ENCODE peak calls at places on chromosomes 6 and 20, in five cellular contexts. X is transverse colon, Z is IMR-90, P is ovary, S is heart left ventricle. E is an unnamed sample.

GRCh38 chr6:11122380-11122779 is 10.9 kb upstream of the ERVFRD-1 start:
- DNase-seq in X (no peak), P (no peak), Z (no peak), S (no peak), E (no peak)

GRCh38 chr20:44467289-44467883 is 8.3 kb upstream of the TTPAL start:
- DNase-seq in P (peak; percentile 58), S (no peak), X (no peak), Z (no peak), E (no peak)

GRCh38 chr6:128806274-128806673 is 76.7 kb upstream of the LAMA2 start:
- DNase-seq in P (no peak), X (no peak), Z (no peak), S (no peak), E (no peak)

GRCh38 chr6:136964368-136964767 is 42.3 kb downstream of the SLC35D3 start:
- DNase-seq in S (no peak), P (no peak), X (peak; percentile 86), Z (no peak), E (no peak)

GRCh38 chr20:44297721-44298120 is 13.3 kb downstream of the FITM2 start:
- DNase-seq in S (no peak), X (no peak), Z (no peak), P (no peak), E (no peak)

GRCh38 chr20:45041464-45042337 is 59.2 kb downstream of the KCNS1 start:
- DNase-seq in X (peak; percentile 14), P (no peak), S (no peak), Z (peak; percentile 65), E (no peak)

GRCh38 chr6:87393026-87393622 is 14.6 kb upstream of the CFAP206 start:
- DNase-seq in Z (peak; percentile 70), X (no peak), S (no peak), P (no peak), E (peak; percentile 11)

GRCh38 chr6:135703621-135704020 is 147.9 kb upstream of the PDE7B start:
- DNase-seq in P (no peak), X (no peak), S (no peak), Z (no peak), E (no peak)

GRCh38 chr6:16331328-16332174 is 93.2 kb downstream of the GMPR start:
- DNase-seq in S (peak; percentile 78), P (peak; percentile 62), Z (peak; percentile 77), X (peak; percentile 74), E (peak; percentile 71)

GRCh38 chr20:44695295-44696230 is 19.6 kb upstream of the CCN5 start:
- DNase-seq in X (no peak), P (no peak), S (no peak), Z (peak; percentile 85), E (no peak)

GRCh38 chr6:68776382-68776781 is 141.3 kb downstream of the ADGRB3 start:
- DNase-seq in Z (no peak), P (no peak), S (no peak), X (no peak), E (no peak)

GRCh38 chr6:163608060-163608752 is 193.7 kb downstream of the QKI start:
- DNase-seq in S (no peak), Z (no peak), P (no peak), X (no peak), E (no peak)

GRCh38 chr6:31844507-31844906 is 17.0 kb downstream of the HSPA1B start:
- DNase-seq in P (no peak), Z (no peak), S (no peak), X (no peak), E (no peak)

GRCh38 chr20:61608275-61609085 is 356.4 kb downstream of the CDH4 start:
- DNase-seq in S (peak; percentile 40), Z (peak; percentile 31), X (no peak), P (no peak), E (no peak)

GRCh38 chr6:84061174-84061573 is 27.6 kb downstream of the MRAP2 start:
- DNase-seq in X (no peak), Z (no peak), S (no peak), P (no peak), E (no peak)

GRCh38 chr6:116156405-116157326 is 30.7 kb upstream of the COL10A1 start:
- DNase-seq in P (no peak), S (no peak), X (no peak), Z (no peak), E (no peak)

GRCh38 chr20:34954905-34955231 is 738 bp downstream of the GSS start:
- DNase-seq in P (no peak), X (peak; percentile 37), Z (peak; percentile 42), S (peak; percentile 41), E (no peak)

GRCh38 chr20:10250902-10251301 is 32.3 kb downstream of the SNAP25 start:
- DNase-seq in P (no peak), Z (no peak), X (no peak), S (no peak), E (no peak)

GRCh38 chr6:53986165-53986720 is 125.0 kb upstream of the MLIP start:
- DNase-seq in Z (peak; percentile 70), S (peak; percentile 44), P (no peak), X (peak; percentile 53), E (peak; percentile 20)

GRCh38 chr6:19180348-19181073 is 656.7 kb upstream of the ID4 start:
- DNase-seq in S (peak; percentile 78), Z (no peak), P (peak; percentile 19), X (peak; percentile 36), E (no peak)

GRCh38 chr6:4928426-4928825 is 75.4 kb downstream of the RPP40 start:
- DNase-seq in S (no peak), Z (peak; percentile 55), X (no peak), P (no peak), E (no peak)

GRCh38 chr6:137702791-137703424 is 164.2 kb upstream of the TNFAIP3 start:
- DNase-seq in X (no peak), Z (no peak), S (no peak), P (no peak), E (no peak)

GRCh38 chr20:3767434-3768341 is at the start of gene ADISSP:
- DNase-seq in X (peak; percentile 99), Z (peak; percentile 98), S (peak; percentile 99), P (peak; percentile 100), E (peak; percentile 99)

GRCh38 chr6:6856538-6857523 is 250.9 kb upstream of the RREB1 start:
- DNase-seq in S (peak; percentile 83), P (no peak), X (peak; percentile 79), Z (peak; percentile 37), E (no peak)

GRCh38 chr6:3193102-3193837 is 34.2 kb downstream of the TUBB2B start:
- DNase-seq in S (no peak), Z (no peak), X (no peak), P (no peak), E (no peak)

GRCh38 chr6:35787266-35788218 is 6.7 kb downstream of the CLPSL1 start:
- DNase-seq in X (no peak), P (no peak), Z (no peak), S (no peak), E (no peak)

DNA sequence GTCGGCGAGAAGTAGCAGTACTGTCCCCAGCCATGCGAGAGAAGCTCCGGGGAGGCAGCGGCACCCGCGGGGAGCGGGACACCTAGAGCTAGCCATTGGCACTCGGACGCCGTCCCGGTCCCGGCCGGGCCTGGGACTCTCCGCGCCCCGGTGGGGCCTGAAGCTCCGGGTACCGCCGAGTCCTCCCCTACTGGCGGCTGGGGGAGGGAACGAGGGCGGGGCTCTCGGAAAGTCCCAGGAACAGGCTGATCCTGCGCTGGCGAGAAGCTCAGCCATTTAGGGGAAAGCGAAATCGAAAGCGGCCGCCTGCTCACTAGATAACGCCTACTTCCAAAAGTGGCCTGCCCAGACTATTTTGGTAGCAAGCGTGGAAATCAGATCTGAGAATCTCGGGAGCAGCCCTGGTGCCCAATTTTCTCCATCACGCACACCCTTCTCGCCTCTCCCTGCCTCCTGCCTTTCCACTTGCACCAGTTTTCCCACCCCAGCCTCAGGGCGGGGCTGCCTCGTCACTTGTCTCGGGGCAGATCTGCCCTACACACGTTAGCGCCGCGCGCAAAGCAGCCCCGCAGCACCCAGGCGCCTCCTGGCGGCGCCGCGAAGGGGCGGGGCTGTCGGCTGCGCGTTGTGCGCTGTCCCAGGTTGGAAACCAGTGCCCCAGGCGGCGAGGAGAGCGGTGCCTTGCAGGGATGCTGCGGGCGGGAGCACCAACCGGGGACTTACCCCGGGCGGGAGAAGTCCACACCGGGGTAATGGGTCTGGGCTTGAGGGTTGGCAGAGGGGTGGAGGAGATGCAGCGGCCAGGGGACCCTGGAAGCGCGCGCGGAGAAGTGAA is at the start of the genes PSMB9 and TAP1:
- DNase-seq in Z (peak; percentile 90), X (peak; percentile 97), P (peak; percentile 94), S (peak; percentile 97), E (peak; percentile 87)
- TF ChIP-seq POLR2A in Z (peak; percentile 41), X (peak; percentile 97), P (peak; percentile 92), S (peak; percentile 63), E (peak; percentile 73)

DNA sequence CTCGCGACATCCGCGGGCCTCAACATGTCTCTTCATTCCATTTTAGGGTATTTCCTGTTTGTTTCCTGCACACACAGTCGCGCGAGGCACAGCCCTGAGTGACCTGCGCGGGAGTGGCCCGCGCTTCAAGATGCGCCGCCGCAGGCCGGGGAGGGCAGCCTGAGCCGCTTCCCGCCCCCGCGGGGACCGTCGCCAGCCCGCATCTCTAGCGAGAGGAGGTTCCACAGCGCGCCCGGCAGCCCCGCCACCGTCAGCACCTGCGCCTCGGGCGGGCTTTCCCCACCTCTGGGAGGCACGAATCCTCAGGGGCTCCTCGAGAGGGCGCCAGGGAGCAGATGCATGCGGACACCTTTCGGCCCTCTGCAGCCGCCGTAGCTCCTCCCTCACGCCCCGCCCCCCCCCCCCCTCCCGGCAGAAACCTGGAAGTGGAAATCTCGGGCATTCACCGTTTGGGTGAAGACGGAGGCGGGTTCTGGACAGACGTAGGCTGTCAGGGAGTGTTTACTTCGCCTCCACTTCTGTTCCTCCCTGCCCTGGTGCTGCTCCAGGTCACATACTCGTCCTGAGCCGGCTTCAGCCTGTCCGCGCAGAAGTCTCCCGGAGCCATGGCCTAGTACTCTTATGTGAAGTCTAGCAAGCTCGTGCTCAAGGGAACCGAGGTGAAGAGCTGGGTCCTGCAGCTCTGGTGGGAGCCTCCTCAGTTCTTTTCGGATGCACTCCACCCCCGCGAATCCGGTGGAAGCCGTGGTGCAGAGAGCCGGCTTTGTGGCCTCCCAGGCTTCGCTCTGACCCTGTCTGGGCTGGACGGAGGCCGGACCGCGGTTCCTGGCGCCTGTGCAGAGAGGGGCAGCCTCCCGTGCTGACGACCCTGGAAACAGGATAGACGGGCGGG is 880.5 kb upstream of the DEFB115 start:
- DNase-seq in X (peak; percentile 55), S (peak; percentile 90), Z (peak; percentile 79), P (peak; percentile 68), E (peak; percentile 40)
- TF ChIP-seq POLR2A in X (peak; percentile 75), S (no peak), Z (peak; percentile 75), P (no peak), E (peak; percentile 84)

GRCh38 chr20:47235853-47236638 is 120.5 kb downstream of the ZMYND8 start:
- DNase-seq in Z (no peak), X (no peak), S (no peak), P (no peak), E (no peak)
- TF ChIP-seq POLR2A in Z (no peak), X (no peak), S (no peak), P (no peak), E (no peak)

DNA sequence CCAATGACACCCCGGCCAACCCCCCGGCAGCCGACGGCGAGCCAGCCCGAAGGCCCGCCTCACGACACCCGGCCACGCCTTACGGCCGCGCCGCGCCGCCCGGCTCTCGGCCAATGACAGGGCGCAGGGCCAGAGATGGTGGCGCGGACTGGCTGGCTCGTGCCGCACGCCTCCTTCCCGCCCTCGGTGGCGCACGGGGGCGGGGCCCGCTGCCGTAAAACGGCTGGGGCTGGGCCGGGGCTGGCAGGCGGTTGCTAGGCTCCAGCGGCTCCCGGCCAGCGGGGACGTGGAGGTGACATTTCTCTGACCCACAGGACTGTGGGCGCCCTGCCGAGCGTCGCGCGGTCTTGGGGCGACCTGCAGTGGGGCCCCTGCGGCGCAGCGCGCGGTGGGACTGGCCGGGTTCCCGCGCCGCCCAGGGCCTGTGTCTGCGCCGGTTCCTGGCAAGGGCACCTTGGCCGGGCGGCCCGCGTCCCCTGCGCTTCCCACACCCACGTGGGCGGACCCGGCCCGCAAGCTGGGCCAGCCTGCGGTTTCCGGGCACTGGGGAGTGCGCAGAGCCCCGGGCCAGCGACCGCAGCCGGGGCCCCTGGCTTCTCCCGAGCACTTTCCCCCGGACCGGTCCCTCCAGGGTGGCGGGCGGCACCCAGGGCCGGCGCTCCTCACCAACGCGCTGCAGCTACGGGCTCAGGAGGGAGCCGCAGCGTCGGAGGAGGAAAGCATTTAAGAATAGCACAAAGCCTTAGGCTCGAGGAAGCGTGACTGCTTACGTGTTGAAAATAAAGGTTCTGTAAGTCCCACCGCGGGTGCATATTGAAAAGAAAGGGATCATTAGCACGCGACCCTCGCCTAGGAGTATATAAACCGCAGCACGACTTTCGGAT is at the start of gene MPC1:
- DNase-seq in Z (peak; percentile 92), P (peak; percentile 93), X (peak; percentile 97), S (peak; percentile 98), E (peak; percentile 79)
- TF ChIP-seq POLR2A in Z (no peak), P (peak; percentile 39), X (peak; percentile 93), S (no peak), E (peak; percentile 76)